ENCODE peak calls at places on chromosomes 1 and 21, in six cellular contexts. A is Caco-2, I is upper lobe of right lung, G is fibroblast of lung, F is lower lobe of right lung, M is foreskin fibroblast. L is an unnamed sample.

GRCh38 chr1:243465081-243465480 is 209.2 kb downstream of the SDCCAG8 start:
- DNase-seq in M (no peak), A (no peak), F (no peak), G (no peak), I (no peak), L (no peak)

GRCh38 chr21:34846601-34847112 is 177.9 kb downstream of the CLIC6 start:
- DNase-seq in F (no peak), G (peak; percentile 92), M (peak; percentile 91), A (no peak), I (peak; percentile 70), L (peak; percentile 62)

GRCh38 chr1:17216078-17216477 is 11.2 kb downstream of the PADI1 start:
- DNase-seq in I (no peak), F (no peak), A (no peak), M (no peak), G (no peak), L (no peak)

GRCh38 chr1:197471248-197472035 is 203.4 kb downstream of the CRB1 start:
- DNase-seq in I (no peak), F (no peak), G (peak; percentile 18), M (peak; percentile 34), A (no peak), L (no peak)

GRCh38 chr1:203227684-203228083 is 1.8 kb downstream of the CHIT1 start:
- DNase-seq in G (no peak), I (no peak), M (no peak), A (no peak), F (no peak), L (no peak)

GRCh38 chr1:85047144-85047471 is 1.2 kb downstream of the MCOLN3 start:
- DNase-seq in G (no peak), M (no peak), F (no peak), I (no peak), A (no peak), L (no peak)

GRCh38 chr1:29240986-29241385 is 4.7 kb downstream of the PTPRU start:
- DNase-seq in F (no peak), I (no peak), M (no peak), G (no peak), A (no peak), L (no peak)

GRCh38 chr1:97332716-97333115 is 588.1 kb downstream of the DPYD start:
- DNase-seq in I (no peak), F (no peak), M (peak; percentile 70), A (no peak), G (peak; percentile 79), L (peak; percentile 48)

GRCh38 chr1:200226268-200226968 is 183.4 kb downstream of the ZNF281 start:
- DNase-seq in F (no peak), A (no peak), G (no peak), M (peak; percentile 52), I (no peak), L (no peak)

GRCh38 chr1:112790920-112791722 is 76.0 kb upstream of the PPM1J start:
- DNase-seq in G (no peak), A (no peak), F (no peak), I (no peak), M (peak; percentile 14), L (no peak)

GRCh38 chr1:6869002-6869380 is 83.7 kb downstream of the CAMTA1 start:
- DNase-seq in F (no peak), M (no peak), A (no peak), I (no peak), G (no peak), L (no peak)

GRCh38 chr1:156638189-156638588 is 3.7 kb upstream of the BCAN start:
- DNase-seq in F (no peak), A (no peak), M (no peak), G (no peak), I (no peak), L (no peak)

GRCh38 chr1:184632415-184633175 is 122.1 kb downstream of the EDEM3 start:
- DNase-seq in F (peak; percentile 78), A (no peak), I (peak; percentile 77), M (no peak), G (no peak), L (no peak)

GRCh38 chr1:156910309-156910782 is 10.1 kb upstream of the LRRC71 start:
- DNase-seq in F (peak; percentile 62), I (no peak), G (no peak), A (no peak), M (no peak), L (no peak)

GRCh38 chr1:178310685-178311105 is 186.1 kb downstream of the CLEC20A start:
- DNase-seq in A (no peak), I (no peak), G (peak; percentile 88), F (no peak), M (peak; percentile 80), L (peak; percentile 34)

GRCh38 chr1:206050655-206051235 is 2.2 kb upstream of the RHEX start:
- DNase-seq in F (no peak), I (no peak), G (no peak), M (no peak), A (no peak), L (no peak)

GRCh38 chr1:151199860-151200581 is 1.7 kb downstream of the PIP5K1A start:
- DNase-seq in I (no peak), M (peak; percentile 84), G (peak; percentile 80), A (no peak), F (no peak), L (peak; percentile 66)

GRCh38 chr1:194062526-194062925 is 876.1 kb upstream of the B3GALT2 start:
- DNase-seq in G (no peak), M (peak; percentile 7), F (no peak), I (no peak), A (no peak), L (no peak)

GRCh38 chr1:223056802-223057201 is 86.2 kb downstream of the TLR5 start:
- DNase-seq in F (no peak), M (peak; percentile 24), G (no peak), I (no peak), A (no peak), L (no peak)

GRCh38 chr1:36570016-36570415 is 87.3 kb upstream of the CSF3R start:
- DNase-seq in F (peak; percentile 39), A (no peak), M (no peak), I (peak; percentile 58), G (no peak), L (no peak)

GRCh38 chr1:179591592-179592580 is at the start of gene TDRD5:
- DNase-seq in F (peak; percentile 57), M (no peak), G (no peak), A (peak; percentile 74), I (peak; percentile 73), L (no peak)

GRCh38 chr1:13823936-13824335 is 123.9 kb downstream of the PRDM2 start:
- DNase-seq in A (no peak), I (peak; percentile 40), G (no peak), F (no peak), M (no peak), L (no peak)

GRCh38 chr1:91701494-91701869 is 184.5 kb downstream of the TGFBR3 start:
- DNase-seq in G (no peak), F (no peak), A (no peak), M (peak; percentile 45), I (no peak), L (no peak)

GRCh38 chr1:26983863-26984262 is 9.6 kb upstream of the TRNP1 start:
- DNase-seq in M (peak; percentile 51), I (no peak), G (no peak), F (no peak), A (no peak), L (no peak)

GRCh38 chr1:110190282-110190929 is 19.7 kb upstream of the KCNC4 start:
- DNase-seq in F (no peak), M (peak; percentile 17), G (no peak), I (no peak), A (no peak), L (no peak)

GRCh38 chr1:168343566-168343965 is 62.9 kb downstream of the TBX19 start:
- DNase-seq in A (no peak), G (no peak), F (no peak), I (no peak), M (peak; percentile 19), L (no peak)

GRCh38 chr1:168347630-168348029 is 67.0 kb downstream of the TBX19 start:
- DNase-seq in F (no peak), I (no peak), M (no peak), A (no peak), G (no peak), L (no peak)

GRCh38 chr1:168348146-168348709 is 67.6 kb downstream of the TBX19 start:
- DNase-seq in F (no peak), G (peak; percentile 30), I (no peak), M (no peak), A (no peak), L (no peak)

GRCh38 chr1:168342572-168343280 is 62.0 kb downstream of the TBX19 start:
- DNase-seq in G (peak; percentile 91), A (peak; percentile 84), M (peak; percentile 96), F (peak; percentile 92), I (peak; percentile 91), L (peak; percentile 74)

GRCh38 chr1:168345939-168346338 is 65.3 kb downstream of the TBX19 start:
- DNase-seq in G (no peak), F (no peak), M (no peak), A (no peak), I (no peak), L (no peak)
- H3K4me3 ChIP-seq in G (no peak overlapping the region), F (no peak overlapping the region), M (no peak overlapping the region), A (no peak overlapping the region), I (no peak overlapping the region), L (no peak overlapping the region)

DNA sequence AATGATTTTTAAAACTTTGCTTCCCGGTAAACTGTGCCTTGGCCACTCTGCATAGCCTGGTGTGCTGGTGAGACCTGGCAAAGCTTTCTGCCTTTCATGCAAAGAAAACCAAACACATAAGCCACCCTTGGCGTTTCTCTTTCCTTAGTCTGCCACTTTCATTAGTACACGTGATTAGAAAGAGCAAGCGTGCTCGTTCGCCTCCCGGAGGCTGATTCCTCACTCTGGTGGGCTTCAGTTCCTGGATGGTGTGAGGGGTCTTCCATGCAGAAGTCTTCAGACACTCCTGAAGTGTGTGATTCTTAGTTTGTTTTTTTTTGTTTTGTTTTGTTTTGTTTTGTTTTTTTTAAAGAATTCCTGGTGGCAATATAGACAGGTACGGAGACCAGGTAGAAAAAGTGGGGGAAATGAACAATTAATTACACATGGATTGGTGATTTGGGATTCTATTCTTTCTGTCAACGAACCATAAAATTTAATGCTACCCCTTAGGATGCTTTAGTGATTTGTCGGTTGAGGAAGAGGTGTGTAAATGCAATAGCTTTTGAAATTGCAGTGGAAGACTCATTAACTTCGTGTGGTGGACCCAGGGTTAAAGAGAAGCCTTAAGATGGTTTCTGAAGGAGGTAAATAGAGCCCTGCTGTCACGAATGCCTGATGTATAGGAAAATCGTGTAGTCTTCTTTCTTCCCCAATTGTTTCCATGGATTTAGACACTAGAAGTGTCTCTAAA is 2.1 kb downstream of the GALNT2 start:
- DNase-seq in I (peak; percentile 37), A (no peak), M (no peak), F (no peak), G (peak; percentile 50), L (no peak)
- H3K4me3 ChIP-seq in I (peak overlapping the region; percentile 87), A (peak overlapping the region; percentile 93), M (peak overlapping the region; percentile 67), F (peak overlapping the region; percentile 78), G (peak overlapping the region; percentile 89), L (peak overlapping the region; percentile 95)

DNA sequence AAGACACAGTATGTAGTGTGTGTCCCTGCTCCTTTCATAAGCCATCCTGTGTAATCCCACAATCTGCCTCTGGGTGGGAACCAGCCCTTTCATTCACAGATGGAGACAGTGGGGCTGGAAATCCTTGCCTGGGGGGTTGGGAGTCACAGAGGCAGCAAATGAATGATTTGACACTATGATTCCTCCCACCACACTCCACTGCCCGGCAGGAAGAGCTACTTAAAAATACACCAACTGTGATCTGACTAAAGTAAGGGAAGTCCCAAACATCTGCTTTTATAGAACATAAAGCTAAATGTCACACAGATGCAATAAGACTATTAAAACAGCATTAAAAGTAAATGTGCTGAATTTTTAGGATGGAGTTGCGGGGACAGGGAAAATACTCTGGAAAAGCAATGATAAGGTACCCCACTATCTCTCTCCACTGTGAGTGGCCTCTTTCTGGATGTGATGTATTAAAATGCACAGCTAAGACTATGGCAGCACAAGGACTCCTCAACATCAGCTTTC is 4.3 kb downstream of the PARP1 start:
- DNase-seq in F (no peak), A (no peak), I (no peak), G (no peak), M (peak; percentile 55), L (no peak)
- H3K4me3 ChIP-seq in F (no peak overlapping the region), A (no peak overlapping the region), I (no peak overlapping the region), G (no peak overlapping the region), M (no peak overlapping the region), L (no peak overlapping the region)

GRCh38 chr1:153608089-153608672 is 4.8 kb downstream of the S100A16 start:
- DNase-seq in F (no peak), M (no peak), G (no peak), A (peak; percentile 86), I (no peak), L (no peak)
- H3K4me3 ChIP-seq in F (peak overlapping the region; percentile 60), M (peak overlapping the region; percentile 16), G (peak overlapping the region; percentile 92), A (peak overlapping the region; percentile 33), I (peak overlapping the region; percentile 53), L (peak overlapping the region; percentile 38)

L was measured in skeletal muscle cell.